ENCODE peak calls at places on chromosomes 7 and 10, in eight cellular contexts. I is astrocyte of the hippocampus; Y is activated T-cell treated with anti-CD3 and anti-CD28 coated beads for 1 hour; H is T follicular helper cell; R is A549; C is T-helper 9 cell; U is epithelial cell of esophagus; O is activated CD4-positive, alpha-beta T cell treated with anti-CD3 and anti-CD28 coated beads for 1 hour. W is an unnamed sample.

GRCh38 chr10:70368774-70369482 is 13.5 kb downstream of the LRRC20 start:
- DNase-seq in C (no peak), Y (no peak), H (no peak), I (no peak), U (no peak), R (no peak), O (no peak), W (no peak)

GRCh38 chr7:103009466-103010219 is 65.0 kb downstream of the FBXL13 start:
- DNase-seq in I (no peak), R (no peak), U (peak), C (no peak), Y (no peak), H (no peak), O (no peak), W (no peak)

GRCh38 chr10:126500185-126500584 is 111.9 kb upstream of the ADAM12 start:
- DNase-seq in Y (no peak), R (no peak), H (no peak), U (peak), O (no peak), C (no peak), I (no peak), W (no peak)

GRCh38 chr10:26780793-26781601 is 79.8 kb downstream of the ABI1 start:
- DNase-seq in I (peak), R (peak), C (no peak), Y (no peak), U (peak), H (no peak), O (no peak), W (no peak)

GRCh38 chr10:73953665-73954064 is 42.7 kb downstream of the PLAU start:
- DNase-seq in O (no peak), C (no peak), H (no peak), U (no peak), I (peak), Y (no peak), R (no peak), W (no peak)

GRCh38 chr7:38655833-38656774 is 24.9 kb upstream of the AMPH start:
- DNase-seq in U (no peak), C (no peak), Y (no peak), R (no peak), H (no peak), I (no peak), O (no peak), W (no peak)

GRCh38 chr7:70316745-70317144 is 718.5 kb downstream of the AUTS2 start:
- DNase-seq in U (peak), I (peak), O (no peak), R (no peak), Y (no peak), C (peak), H (no peak), W (no peak)

GRCh38 chr7:131222171-131222570 is 105.5 kb upstream of the MKLN1 start:
- DNase-seq in R (no peak), C (no peak), I (no peak), H (no peak), U (no peak), O (no peak), Y (no peak), W (no peak)

GRCh38 chr7:2009541-2010001 is 223.2 kb downstream of the MAD1L1 start:
- DNase-seq in I (peak), O (no peak), U (no peak), H (no peak), C (no peak), Y (no peak), R (no peak), W (no peak)

GRCh38 chr7:124692420-124692819 is 73.2 kb downstream of the GPR37 start:
- DNase-seq in H (no peak), C (no peak), U (no peak), O (no peak), R (no peak), I (peak), Y (no peak), W (no peak)

GRCh38 chr10:93821051-93821772 is 63.5 kb downstream of the LGI1 start:
- DNase-seq in U (peak), Y (no peak), C (no peak), I (peak), O (no peak), H (no peak), R (peak), W (no peak)

GRCh38 chr7:52184006-52184703 is 851.3 kb upstream of the POM121L12 start:
- DNase-seq in Y (no peak), U (peak), C (no peak), H (no peak), O (no peak), R (no peak), I (no peak), W (no peak)

GRCh38 chr7:125506331-125506730 is 576.7 kb upstream of the POT1 start:
- DNase-seq in R (no peak), O (no peak), C (no peak), H (no peak), U (no peak), Y (no peak), I (no peak), W (no peak)

GRCh38 chr7:79877874-79878465 is 256.7 kb upstream of the GNAI1 start:
- DNase-seq in R (no peak), H (no peak), I (no peak), C (no peak), Y (no peak), O (no peak), U (no peak), W (no peak)

GRCh38 chr7:77570330-77571011 is 33.4 kb downstream of the PTPN12 start:
- DNase-seq in H (no peak), O (no peak), I (peak), Y (no peak), C (no peak), R (no peak), U (peak), W (no peak)

GRCh38 chr7:31513790-31514189 is at the start of gene ITPRID1:
- DNase-seq in R (no peak), O (no peak), Y (no peak), I (no peak), H (no peak), C (no peak), U (peak), W (no peak)

GRCh38 chr7:127034171-127034806 is 218.5 kb downstream of the GRM8 start:
- DNase-seq in R (no peak), O (no peak), C (no peak), Y (no peak), H (no peak), U (no peak), I (no peak), W (no peak)

GRCh38 chr10:47023237-47024045 is 112.2 kb downstream of the PTPN20 start:
- DNase-seq in H (no peak), I (no peak), Y (no peak), C (no peak), O (no peak), R (no peak), U (no peak), W (no peak)

GRCh38 chr7:31814187-31814586 is 127.2 kb downstream of the PPP1R17 start:
- DNase-seq in Y (no peak), R (peak), H (no peak), O (no peak), U (no peak), I (peak), C (no peak), W (no peak)

GRCh38 chr10:16952610-16953009 is 135.4 kb upstream of the RSU1 start:
- DNase-seq in R (no peak), O (no peak), Y (no peak), U (no peak), I (no peak), C (no peak), H (no peak), W (no peak)

GRCh38 chr7:71752171-71752935 is 620.4 kb downstream of the GALNT17 start:
- DNase-seq in Y (peak), H (no peak), I (peak), R (peak), U (peak), C (no peak), O (no peak), W (no peak)

GRCh38 chr10:102621418-102622325 is 22.6 kb upstream of the TRIM8 start:
- DNase-seq in U (no peak), I (peak), Y (no peak), H (no peak), O (no peak), R (no peak), C (no peak), W (no peak)

GRCh38 chr10:34446046-34446445 is 369.1 kb downstream of the PARD3 start:
- DNase-seq in H (no peak), U (peak), O (no peak), I (no peak), Y (no peak), C (no peak), R (no peak), W (no peak)

GRCh38 chr7:44986218-44987053 is 7.6 kb upstream of the MYO1G start:
- DNase-seq in O (peak), H (peak), R (peak), Y (peak), C (peak), I (peak), U (peak), W (peak)

GRCh38 chr7:76191783-76192240 is 9.9 kb upstream of the SRRM3 start:
- DNase-seq in R (no peak), Y (no peak), C (no peak), H (no peak), U (peak), O (no peak), I (peak), W (no peak)

GRCh38 chr10:88073676-88074075 is 210.3 kb downstream of the PTEN start:
- DNase-seq in O (no peak), H (no peak), U (no peak), Y (no peak), I (no peak), C (no peak), R (no peak), W (no peak)

GRCh38 chr7:33692956-33693355 is 212.4 kb upstream of the BMPER start:
- DNase-seq in U (peak), R (no peak), Y (no peak), I (peak), H (no peak), O (no peak), C (no peak), W (no peak)

GRCh38 chr7:129646369-129647021 is 35.0 kb downstream of the NRF1 start:
- DNase-seq in U (no peak), O (no peak), I (no peak), Y (no peak), R (no peak), C (no peak), H (no peak), W (no peak)

GRCh38 chr7:40836218-40836617 is 701.4 kb downstream of the SUGCT start:
- DNase-seq in C (no peak), H (no peak), U (peak), R (no peak), O (no peak), Y (no peak), I (no peak), W (no peak)

GRCh38 chr10:5518143-5518542 is 6.6 kb upstream of the CALML3 start:
- DNase-seq in O (no peak), H (no peak), U (no peak), Y (no peak), C (no peak), I (no peak), R (peak), W (no peak)

GRCh38 chr7:27182861-27183681 is 2.0 kb downstream of the HOXA11 start:
- DNase-seq in R (no peak), H (no peak), I (no peak), Y (no peak), C (no peak), O (peak), U (no peak), W (peak)

GRCh38 chr7:27606270-27607209 is 56.1 kb downstream of the HIBADH start:
- DNase-seq in O (no peak), H (no peak), Y (no peak), C (no peak), U (peak), I (peak), R (no peak), W (no peak)

GRCh38 chr7:78473011-78473410 is 674.4 kb downstream of the PHTF2 start:
- DNase-seq in I (no peak), H (no peak), U (no peak), Y (no peak), R (no peak), O (no peak), C (no peak), W (no peak)

GRCh38 chr7:139735466-139735865 is 42.3 kb downstream of the HIPK2 start:
- DNase-seq in U (no peak), I (no peak), Y (no peak), R (no peak), C (no peak), O (no peak), H (no peak), W (no peak)

GRCh38 chr10:36802523-36803153 is 322.8 kb upstream of the ANKRD30A start:
- DNase-seq in O (no peak), I (peak), H (no peak), C (no peak), R (no peak), U (no peak), Y (no peak), W (no peak)

W was measured in activated B cell treated with CpG ODN at 0.5 μM for 24 hours.